ENCODE peak calls at places on chromosome 4, in seven cellular contexts. H is dorsolateral prefrontal cortex; J is fibroblast of mammary gland; Z is foreskin fibroblast; W is left ventricle myocardium inferior; S is tibial nerve; V is CD8-positive, alpha-beta T cell. C is an unnamed sample.

GRCh38 chr4:135694066-135694465 is 1492.5 kb upstream of the PABPC4L start:
- DNase-seq in H (no peak), J (no peak), Z (no peak), W (no peak), S (no peak), V (no peak), C (no peak)

GRCh38 chr4:150960079-150960478 is 55.0 kb downstream of the LRBA start:
- DNase-seq in H (no peak), J (peak), Z (peak), W (no peak), S (no peak), V (no peak), C (no peak)

GRCh38 chr4:138405439-138405838 is 163.3 kb upstream of the SLC7A11 start:
- DNase-seq in H (no peak), J (no peak), Z (peak), W (no peak), S (no peak), V (no peak), C (no peak)

GRCh38 chr4:24794916-24795665 is at the start of gene SOD3:
- DNase-seq in H (peak), J (peak), Z (peak), W (peak), S (peak), V (no peak), C (no peak)

GRCh38 chr4:88659061-88659889 is 38.4 kb downstream of the NAP1L5 start:
- DNase-seq in H (no peak), J (peak), Z (peak), W (no peak), S (no peak), V (peak), C (no peak)

GRCh38 chr4:45472490-45472889 is 651.4 kb downstream of the GABRG1 start:
- DNase-seq in H (no peak), J (no peak), Z (no peak), W (no peak), S (no peak), V (no peak), C (no peak)

GRCh38 chr4:54683616-54684346 is 26.0 kb downstream of the KIT start:
- DNase-seq in H (no peak), J (peak), Z (peak), W (no peak), S (no peak), V (peak), C (no peak)

GRCh38 chr4:65600656-65601055 is 69.6 kb downstream of the EPHA5 start:
- DNase-seq in H (no peak), J (no peak), Z (no peak), W (no peak), S (no peak), V (no peak), C (no peak)

GRCh38 chr4:95085118-95085833 is 327.5 kb downstream of the BMPR1B start:
- DNase-seq in H (no peak), J (no peak), Z (no peak), W (no peak), S (no peak), V (no peak), C (no peak)

GRCh38 chr4:121989715-121990114 is 37.9 kb upstream of the TRPC3 start:
- DNase-seq in H (no peak), J (peak), Z (peak), W (no peak), S (no peak), V (no peak), C (no peak)

GRCh38 chr4:88027611-88028608 is 20.5 kb downstream of the PKD2 start:
- DNase-seq in H (no peak), J (peak), Z (peak), W (no peak), S (no peak), V (no peak), C (no peak)

GRCh38 chr4:123481034-123481433 is 84.4 kb downstream of the SPRY1 start:
- DNase-seq in H (no peak), J (peak), Z (peak), W (no peak), S (no peak), V (no peak), C (no peak)

GRCh38 chr4:1192091-1192492 is 19.7 kb upstream of the SPON2 start:
- DNase-seq in H (peak), J (peak), Z (peak), W (peak), S (peak), V (no peak), C (no peak)

GRCh38 chr4:30671926-30672325 is 48.2 kb upstream of the PCDH7 start:
- DNase-seq in H (no peak), J (no peak), Z (no peak), W (no peak), S (no peak), V (no peak), C (no peak)

GRCh38 chr4:2643555-2643954 is 107.1 kb downstream of the FAM193A start:
- DNase-seq in H (no peak), J (no peak), Z (no peak), W (no peak), S (no peak), V (no peak), C (peak)

GRCh38 chr4:5956285-5957021 is 61.8 kb downstream of the C4orf50 start:
- DNase-seq in H (no peak), J (no peak), Z (no peak), W (no peak), S (no peak), V (no peak), C (no peak)

GRCh38 chr4:161540265-161540664 is 623.5 kb downstream of the FSTL5 start:
- DNase-seq in H (no peak), J (no peak), Z (no peak), W (no peak), S (no peak), V (no peak), C (no peak)

DNA sequence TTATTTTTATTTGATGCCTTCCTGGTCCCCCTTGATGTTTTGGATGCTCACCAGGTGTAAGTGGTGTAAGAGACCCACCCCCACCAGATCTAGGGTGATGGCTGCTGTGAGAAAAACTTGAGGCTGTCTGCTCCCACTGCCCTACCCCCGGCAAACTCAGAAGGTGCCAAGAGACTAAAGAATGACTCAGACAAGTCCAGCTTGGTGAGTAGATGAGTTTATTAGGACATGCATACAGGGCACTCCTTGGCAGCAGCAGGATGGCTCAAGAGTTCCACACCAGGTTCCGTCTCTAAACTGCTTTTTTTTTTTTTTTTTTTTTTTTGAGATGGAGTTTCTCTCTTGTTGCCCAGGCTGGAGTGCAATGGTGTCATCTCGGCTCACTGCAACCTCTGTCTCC is 84.0 kb upstream of the HPF1 start:
- DNase-seq in H (no peak), J (peak), Z (no peak), W (no peak), S (no peak), V (no peak), C (no peak)
- TF ChIP-seq CTCF in H (no peak), J (no peak), Z (no peak), W (no peak), S (no peak), V (no peak), C (no peak)

DNA sequence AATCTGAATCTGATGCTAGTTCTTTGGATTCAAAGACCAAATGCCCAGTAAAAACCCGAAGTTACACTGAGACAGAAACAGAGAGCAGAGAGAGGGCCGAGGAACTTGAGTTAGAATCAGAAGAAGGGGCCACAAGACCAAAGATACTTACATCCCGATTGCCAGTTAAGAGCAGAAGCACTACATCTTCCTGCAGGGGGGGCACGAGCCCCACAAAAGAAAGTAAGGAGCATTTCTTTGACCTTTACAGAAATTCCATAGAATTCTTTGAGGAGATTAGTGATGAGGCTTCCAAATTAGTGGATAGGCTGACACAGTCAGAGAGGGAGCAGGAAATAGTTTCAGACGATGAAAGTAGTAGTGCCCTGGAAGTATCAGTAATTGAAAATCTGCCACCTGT is 309.3 kb downstream of the ANK2 start:
- DNase-seq in H (no peak), J (no peak), Z (peak), W (no peak), S (no peak), V (no peak), C (no peak)
- TF ChIP-seq CTCF in H (no peak), J (no peak), Z (no peak), W (no peak), S (no peak), V (no peak), C (no peak)

DNA sequence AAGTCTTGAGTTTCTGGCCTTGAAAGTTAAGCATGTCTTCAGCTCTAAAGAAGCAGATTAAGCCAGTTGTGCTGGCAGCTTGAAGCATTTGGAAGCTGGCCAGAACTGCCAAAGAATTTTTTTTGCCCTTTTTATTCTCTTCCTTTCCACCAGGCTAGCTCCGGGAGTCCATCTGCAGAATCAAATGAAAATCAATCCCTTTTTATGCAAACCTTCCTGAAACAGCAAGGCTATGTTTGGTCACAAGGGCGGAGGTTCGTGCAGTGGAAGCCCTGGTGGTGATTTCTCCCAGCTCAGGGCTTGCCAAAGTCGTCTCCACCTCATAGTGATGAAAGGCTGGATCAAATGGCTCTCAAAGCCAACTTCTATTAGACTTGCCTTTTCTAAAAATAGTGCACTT is 21.6 kb upstream of the C4orf54 start:
- DNase-seq in H (no peak), J (no peak), Z (no peak), W (peak), S (no peak), V (no peak), C (no peak)
- TF ChIP-seq CTCF in H (no peak), J (no peak), Z (no peak), W (peak), S (no peak), V (no peak), C (no peak)

GRCh38 chr4:14908635-14909034 is 93.6 kb upstream of the CPEB2 start:
- DNase-seq in H (no peak), J (peak), Z (peak), W (no peak), S (no peak), V (no peak), C (no peak)
- TF ChIP-seq CTCF in H (no peak), J (no peak), Z (no peak), W (no peak), S (no peak), V (no peak), C (no peak)

DNA sequence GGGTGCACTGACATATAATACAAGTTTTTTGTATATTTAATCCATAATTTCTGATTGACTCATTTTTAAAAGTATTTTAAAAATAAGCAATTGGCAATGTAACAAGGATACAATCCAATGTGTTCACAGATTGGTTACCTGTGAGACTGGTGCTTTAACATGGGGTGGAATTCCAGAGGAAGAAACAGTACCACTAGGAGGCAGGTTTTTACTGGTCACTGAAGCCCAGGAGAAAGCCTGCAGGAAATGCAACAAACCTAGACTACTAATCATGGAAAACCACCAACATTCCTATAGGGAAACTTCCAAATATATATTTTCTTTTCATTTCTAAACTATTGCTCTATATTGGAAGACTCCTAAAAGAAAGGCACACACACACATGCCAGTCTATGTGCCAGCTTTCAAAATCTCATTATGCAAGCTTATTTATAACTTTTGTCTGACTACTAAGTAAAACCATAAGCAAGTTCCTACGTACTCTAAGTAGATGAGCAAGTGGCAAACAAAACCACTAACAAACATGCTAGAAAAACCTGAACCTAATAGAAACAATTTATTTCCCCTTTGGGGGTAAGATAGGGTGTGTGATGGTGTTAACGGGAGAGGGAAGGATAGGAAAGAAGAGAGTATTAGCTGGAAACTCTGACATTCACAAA is 19.2 kb downstream of the G3BP2 start:
- DNase-seq in H (no peak), J (peak), Z (no peak), W (no peak), S (no peak), V (no peak), C (no peak)
- TF ChIP-seq CTCF in H (peak), J (peak), Z (peak), W (peak), S (no peak), V (no peak), C (peak)

DNA sequence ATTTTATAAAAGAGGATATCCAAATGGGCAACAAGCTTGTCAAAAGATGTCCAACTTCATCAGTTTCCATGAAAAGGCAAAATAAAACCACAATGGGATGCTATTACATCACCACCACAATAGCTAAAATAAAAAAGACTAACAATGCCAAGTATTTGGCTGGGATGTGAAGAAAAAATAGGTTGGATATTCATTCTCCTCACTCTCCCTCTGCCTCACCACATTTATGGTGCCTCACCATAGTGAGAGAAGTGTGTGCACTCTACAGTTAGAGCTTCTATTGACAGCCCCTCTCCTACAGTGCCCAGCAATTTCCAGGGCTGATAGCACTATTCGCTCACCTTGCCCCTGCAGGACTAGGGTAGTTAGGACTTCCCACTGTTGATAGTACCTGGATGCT is 25.5 kb downstream of the VEGFC start:
- DNase-seq in H (no peak), J (no peak), Z (no peak), W (no peak), S (no peak), V (no peak), C (no peak)
- TF ChIP-seq CTCF in H (no peak), J (no peak), Z (no peak), W (no peak), S (no peak), V (no peak), C (no peak)

DNA sequence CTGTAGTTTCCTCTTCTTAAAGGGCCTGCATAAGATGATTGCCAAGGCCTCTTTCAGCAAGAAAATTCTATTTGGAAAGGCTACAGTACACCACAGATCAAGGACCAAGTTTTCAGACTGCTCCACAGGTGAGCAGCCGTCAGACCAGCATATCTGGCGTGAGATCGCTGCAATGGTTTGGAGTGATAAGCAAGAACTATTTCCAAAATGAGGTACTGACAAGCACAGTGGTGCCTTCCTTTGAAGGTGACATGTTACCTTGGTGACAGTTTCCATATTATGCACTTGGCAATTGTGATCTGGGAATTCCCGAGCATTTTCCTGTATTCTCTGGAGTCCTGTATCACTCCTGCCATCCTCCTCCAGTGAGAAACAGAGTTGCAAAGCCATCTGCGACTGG is 7.3 kb upstream of the TMEM150C start:
- DNase-seq in H (no peak), J (no peak), Z (no peak), W (no peak), S (no peak), V (no peak), C (no peak)
- TF ChIP-seq CTCF in H (no peak), J (no peak), Z (no peak), W (no peak), S (no peak), V (no peak), C (no peak)

DNA sequence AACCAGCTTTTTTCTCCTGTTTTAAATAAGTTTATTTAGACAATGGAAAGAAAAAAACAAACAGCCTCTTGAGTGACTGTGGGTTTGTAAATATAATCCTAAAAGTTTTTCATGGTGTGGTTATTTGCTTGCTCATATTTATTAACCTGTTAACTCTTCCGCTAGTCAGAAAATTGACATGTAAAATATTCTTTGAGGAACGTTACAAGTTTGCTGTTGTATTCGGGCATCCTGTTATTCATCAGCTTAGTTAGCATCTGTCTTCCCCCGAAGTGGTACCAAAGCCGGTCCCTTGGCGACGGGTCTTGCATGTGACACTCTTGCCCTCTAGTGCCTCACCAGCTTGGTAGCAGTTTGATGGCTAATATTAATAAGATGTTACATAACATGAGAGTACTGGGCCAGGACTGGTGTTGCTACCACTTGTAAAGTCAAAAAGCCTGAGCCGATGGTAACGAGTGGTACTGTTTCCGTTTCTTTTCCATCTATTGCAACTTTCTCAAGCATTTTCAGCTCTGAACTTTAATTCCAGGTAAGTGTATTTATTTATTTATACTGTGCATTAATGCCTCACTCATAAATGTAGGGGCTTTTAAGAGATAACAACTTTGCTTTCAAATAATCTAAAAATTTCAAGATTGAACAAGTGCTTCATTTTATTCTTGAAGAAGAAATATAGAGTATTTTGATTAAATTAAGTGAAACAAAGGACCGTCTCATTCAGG is at the start of gene NDST3:
- DNase-seq in H (peak), J (peak), Z (peak), W (no peak), S (peak), V (no peak), C (no peak)
- TF ChIP-seq CTCF in H (peak), J (peak), Z (peak), W (peak), S (peak), V (no peak), C (peak)